ENCODE peak calls at places on chromosomes 2 and 18, in seven cellular contexts. One of them, this sample, is unnamed. For H3K9me3, the result is how much of the 10 kb centered on the place peaks cover.

GRCh38 chr2:65465857-65466256 is 33.5 kb upstream of the SPRED2 start:
- DNase-seq in endothelial cell of umbilical vein: no peak
- DNase-seq in upper lobe of left lung: no peak
- DNase-seq in CD8-positive, alpha-beta T cell: no peak
- DNase-seq in PC-9: no peak
- DNase-seq in A549: no peak
- DNase-seq in sigmoid colon: no peak
- DNase-seq in this sample: no peak

GRCh38 chr18:2406544-2406943 is 164.8 kb downstream of the METTL4 start:
- DNase-seq in endothelial cell of umbilical vein: no peak
- DNase-seq in upper lobe of left lung: no peak
- DNase-seq in CD8-positive, alpha-beta T cell: no peak
- DNase-seq in PC-9: no peak
- DNase-seq in A549: no peak
- DNase-seq in sigmoid colon: no peak
- DNase-seq in this sample: no peak

GRCh38 chr2:15748736-15749323 is 157.2 kb downstream of the DDX1 start:
- DNase-seq in endothelial cell of umbilical vein: no peak
- DNase-seq in upper lobe of left lung: no peak
- DNase-seq in CD8-positive, alpha-beta T cell: no peak
- DNase-seq in PC-9: no peak
- DNase-seq in A549: peak
- DNase-seq in sigmoid colon: no peak
- DNase-seq in this sample: no peak

GRCh38 chr2:10575566-10576300 is 114.0 kb downstream of the NOL10 start:
- DNase-seq in endothelial cell of umbilical vein: peak
- DNase-seq in upper lobe of left lung: no peak
- DNase-seq in CD8-positive, alpha-beta T cell: no peak
- DNase-seq in PC-9: peak
- DNase-seq in A549: peak
- DNase-seq in sigmoid colon: no peak
- DNase-seq in this sample: no peak

GRCh38 chr2:33484042-33484621 is 7.7 kb downstream of the RASGRP3 start:
- DNase-seq in endothelial cell of umbilical vein: no peak
- DNase-seq in upper lobe of left lung: no peak
- DNase-seq in CD8-positive, alpha-beta T cell: no peak
- DNase-seq in PC-9: no peak
- DNase-seq in A549: no peak
- DNase-seq in sigmoid colon: no peak
- DNase-seq in this sample: no peak

GRCh38 chr2:71561441-71562267 is 108.3 kb downstream of the DYSF start:
- DNase-seq in endothelial cell of umbilical vein: no peak
- DNase-seq in upper lobe of left lung: no peak
- DNase-seq in CD8-positive, alpha-beta T cell: no peak
- DNase-seq in PC-9: no peak
- DNase-seq in A549: no peak
- DNase-seq in sigmoid colon: no peak
- DNase-seq in this sample: peak

GRCh38 chr2:60447943-60448342 is 105.5 kb downstream of the BCL11A start:
- DNase-seq in endothelial cell of umbilical vein: no peak
- DNase-seq in upper lobe of left lung: no peak
- DNase-seq in CD8-positive, alpha-beta T cell: no peak
- DNase-seq in PC-9: no peak
- DNase-seq in A549: no peak
- DNase-seq in sigmoid colon: no peak
- DNase-seq in this sample: no peak

GRCh38 chr2:71609441-71609840 is 156.1 kb downstream of the DYSF start:
- DNase-seq in endothelial cell of umbilical vein: no peak
- DNase-seq in upper lobe of left lung: peak
- DNase-seq in CD8-positive, alpha-beta T cell: no peak
- DNase-seq in PC-9: peak
- DNase-seq in A549: no peak
- DNase-seq in sigmoid colon: peak
- DNase-seq in this sample: no peak

GRCh38 chr2:109365131-109365530 is 236.1 kb downstream of the SH3RF3 start:
- DNase-seq in endothelial cell of umbilical vein: no peak
- DNase-seq in upper lobe of left lung: no peak
- DNase-seq in CD8-positive, alpha-beta T cell: no peak
- DNase-seq in PC-9: no peak
- DNase-seq in A549: no peak
- DNase-seq in sigmoid colon: peak
- DNase-seq in this sample: no peak

DNA sequence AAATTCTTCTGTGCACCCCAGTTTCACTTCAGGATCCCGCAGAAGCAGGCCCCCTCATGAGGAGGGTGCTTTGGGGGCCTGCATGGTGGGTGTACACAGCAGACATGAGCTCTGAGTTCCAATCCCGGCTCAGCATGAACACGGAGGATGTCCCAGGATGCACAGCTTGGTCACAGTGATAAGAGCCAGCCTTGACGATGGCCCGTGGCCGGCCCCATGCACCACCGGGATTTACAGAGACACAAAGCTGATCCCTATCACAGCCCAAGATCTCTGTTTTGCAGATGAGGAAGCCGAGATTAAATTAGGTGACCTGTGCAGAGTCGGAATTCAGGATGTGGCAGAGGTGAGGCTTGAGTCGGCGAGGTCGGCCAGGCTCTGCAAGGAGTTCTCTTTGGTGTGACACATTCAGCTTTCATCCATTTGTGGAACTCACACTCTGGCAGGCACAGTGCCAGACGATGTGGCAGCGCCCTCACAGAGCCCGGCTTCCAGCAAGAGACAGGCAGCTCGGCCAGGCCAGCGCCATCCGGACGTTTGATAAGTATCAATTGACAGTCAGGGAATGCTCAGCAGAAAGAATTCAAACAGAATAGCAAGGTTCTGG is 456.3 kb upstream of the MYT1L start:
- DNase-seq in endothelial cell of umbilical vein: no peak
- DNase-seq in upper lobe of left lung: no peak
- DNase-seq in CD8-positive, alpha-beta T cell: no peak
- DNase-seq in PC-9: no peak
- DNase-seq in A549: no peak
- DNase-seq in sigmoid colon: no peak
- DNase-seq in this sample: no peak
- H3K9me3 ChIP-seq in endothelial cell of umbilical vein: under half
- H3K9me3 ChIP-seq in upper lobe of left lung: under half
- H3K9me3 ChIP-seq in CD8-positive, alpha-beta T cell: under half
- H3K9me3 ChIP-seq in PC-9: under half
- H3K9me3 ChIP-seq in A549: under half
- H3K9me3 ChIP-seq in sigmoid colon: under half
- H3K9me3 ChIP-seq in this sample: under half

GRCh38 chr2:89775885-89776284 is 1084.4 kb downstream of the RPIA start:
- DNase-seq in endothelial cell of umbilical vein: no peak
- DNase-seq in upper lobe of left lung: no peak
- DNase-seq in CD8-positive, alpha-beta T cell: no peak
- DNase-seq in PC-9: no peak
- DNase-seq in A549: no peak
- DNase-seq in sigmoid colon: no peak
- DNase-seq in this sample: no peak
- H3K9me3 ChIP-seq in endothelial cell of umbilical vein: under half
- H3K9me3 ChIP-seq in upper lobe of left lung: under half
- H3K9me3 ChIP-seq in CD8-positive, alpha-beta T cell: under half
- H3K9me3 ChIP-seq in PC-9: under half
- H3K9me3 ChIP-seq in A549: under half
- H3K9me3 ChIP-seq in sigmoid colon: under half
- H3K9me3 ChIP-seq in this sample: half or more

GRCh38 chr2:22481507-22482217 is 903.3 kb upstream of the KLHL29 start:
- DNase-seq in endothelial cell of umbilical vein: no peak
- DNase-seq in upper lobe of left lung: no peak
- DNase-seq in CD8-positive, alpha-beta T cell: no peak
- DNase-seq in PC-9: no peak
- DNase-seq in A549: no peak
- DNase-seq in sigmoid colon: no peak
- DNase-seq in this sample: peak
- H3K9me3 ChIP-seq in endothelial cell of umbilical vein: under half
- H3K9me3 ChIP-seq in upper lobe of left lung: under half
- H3K9me3 ChIP-seq in CD8-positive, alpha-beta T cell: under half
- H3K9me3 ChIP-seq in PC-9: under half
- H3K9me3 ChIP-seq in A549: under half
- H3K9me3 ChIP-seq in sigmoid colon: under half
- H3K9me3 ChIP-seq in this sample: under half

GRCh38 chr2:191264647-191265079 is 19.5 kb downstream of the MYO1B start:
- DNase-seq in endothelial cell of umbilical vein: no peak
- DNase-seq in upper lobe of left lung: no peak
- DNase-seq in CD8-positive, alpha-beta T cell: no peak
- DNase-seq in PC-9: no peak
- DNase-seq in A549: no peak
- DNase-seq in sigmoid colon: no peak
- DNase-seq in this sample: no peak

GRCh38 chr2:191265311-191266170 is 20.3 kb downstream of the MYO1B start:
- DNase-seq in endothelial cell of umbilical vein: no peak
- DNase-seq in upper lobe of left lung: no peak
- DNase-seq in CD8-positive, alpha-beta T cell: no peak
- DNase-seq in PC-9: no peak
- DNase-seq in A549: no peak
- DNase-seq in sigmoid colon: no peak
- DNase-seq in this sample: no peak

GRCh38 chr2:191262436-191262835 is 17.2 kb downstream of the MYO1B start:
- DNase-seq in endothelial cell of umbilical vein: no peak
- DNase-seq in upper lobe of left lung: no peak
- DNase-seq in CD8-positive, alpha-beta T cell: no peak
- DNase-seq in PC-9: no peak
- DNase-seq in A549: no peak
- DNase-seq in sigmoid colon: no peak
- DNase-seq in this sample: no peak

GRCh38 chr2:191266201-191266600 is 21.0 kb downstream of the MYO1B start:
- DNase-seq in endothelial cell of umbilical vein: no peak
- DNase-seq in upper lobe of left lung: no peak
- DNase-seq in CD8-positive, alpha-beta T cell: no peak
- DNase-seq in PC-9: no peak
- DNase-seq in A549: no peak
- DNase-seq in sigmoid colon: no peak
- DNase-seq in this sample: no peak

GRCh38 chr2:191263050-191263449 is 17.8 kb downstream of the MYO1B start:
- DNase-seq in endothelial cell of umbilical vein: no peak
- DNase-seq in upper lobe of left lung: no peak
- DNase-seq in CD8-positive, alpha-beta T cell: no peak
- DNase-seq in PC-9: no peak
- DNase-seq in A549: no peak
- DNase-seq in sigmoid colon: no peak
- DNase-seq in this sample: no peak
- H3K9me3 ChIP-seq in endothelial cell of umbilical vein: under half
- H3K9me3 ChIP-seq in upper lobe of left lung: under half
- H3K9me3 ChIP-seq in CD8-positive, alpha-beta T cell: under half
- H3K9me3 ChIP-seq in PC-9: under half
- H3K9me3 ChIP-seq in A549: under half
- H3K9me3 ChIP-seq in sigmoid colon: under half
- H3K9me3 ChIP-seq in this sample: under half

GRCh38 chr2:154623819-154624218 is 74.7 kb upstream of the KCNJ3 start:
- DNase-seq in endothelial cell of umbilical vein: peak
- DNase-seq in upper lobe of left lung: no peak
- DNase-seq in CD8-positive, alpha-beta T cell: no peak
- DNase-seq in PC-9: no peak
- DNase-seq in A549: peak
- DNase-seq in sigmoid colon: no peak
- DNase-seq in this sample: no peak
- H3K9me3 ChIP-seq in endothelial cell of umbilical vein: under half
- H3K9me3 ChIP-seq in upper lobe of left lung: under half
- H3K9me3 ChIP-seq in CD8-positive, alpha-beta T cell: under half
- H3K9me3 ChIP-seq in PC-9: under half
- H3K9me3 ChIP-seq in A549: under half
- H3K9me3 ChIP-seq in sigmoid colon: under half
- H3K9me3 ChIP-seq in this sample: under half

GRCh38 chr2:105896765-105897163 is 152.1 kb downstream of the NCK2 start:
- DNase-seq in endothelial cell of umbilical vein: no peak
- DNase-seq in upper lobe of left lung: no peak
- DNase-seq in CD8-positive, alpha-beta T cell: no peak
- DNase-seq in PC-9: no peak
- DNase-seq in A549: no peak
- DNase-seq in sigmoid colon: no peak
- DNase-seq in this sample: no peak

GRCh38 chr2:105890856-105891255 is 146.1 kb downstream of the NCK2 start:
- DNase-seq in endothelial cell of umbilical vein: no peak
- DNase-seq in upper lobe of left lung: no peak
- DNase-seq in CD8-positive, alpha-beta T cell: no peak
- DNase-seq in PC-9: no peak
- DNase-seq in A549: no peak
- DNase-seq in sigmoid colon: no peak
- DNase-seq in this sample: no peak

GRCh38 chr2:105894327-105894944 is 149.7 kb downstream of the NCK2 start:
- DNase-seq in endothelial cell of umbilical vein: no peak
- DNase-seq in upper lobe of left lung: no peak
- DNase-seq in CD8-positive, alpha-beta T cell: no peak
- DNase-seq in PC-9: no peak
- DNase-seq in A549: no peak
- DNase-seq in sigmoid colon: no peak
- DNase-seq in this sample: no peak

GRCh38 chr2:105893011-105893995 is 148.6 kb downstream of the NCK2 start:
- DNase-seq in endothelial cell of umbilical vein: no peak
- DNase-seq in upper lobe of left lung: no peak
- DNase-seq in CD8-positive, alpha-beta T cell: no peak
- DNase-seq in PC-9: no peak
- DNase-seq in A549: no peak
- DNase-seq in sigmoid colon: no peak
- DNase-seq in this sample: no peak

DNA sequence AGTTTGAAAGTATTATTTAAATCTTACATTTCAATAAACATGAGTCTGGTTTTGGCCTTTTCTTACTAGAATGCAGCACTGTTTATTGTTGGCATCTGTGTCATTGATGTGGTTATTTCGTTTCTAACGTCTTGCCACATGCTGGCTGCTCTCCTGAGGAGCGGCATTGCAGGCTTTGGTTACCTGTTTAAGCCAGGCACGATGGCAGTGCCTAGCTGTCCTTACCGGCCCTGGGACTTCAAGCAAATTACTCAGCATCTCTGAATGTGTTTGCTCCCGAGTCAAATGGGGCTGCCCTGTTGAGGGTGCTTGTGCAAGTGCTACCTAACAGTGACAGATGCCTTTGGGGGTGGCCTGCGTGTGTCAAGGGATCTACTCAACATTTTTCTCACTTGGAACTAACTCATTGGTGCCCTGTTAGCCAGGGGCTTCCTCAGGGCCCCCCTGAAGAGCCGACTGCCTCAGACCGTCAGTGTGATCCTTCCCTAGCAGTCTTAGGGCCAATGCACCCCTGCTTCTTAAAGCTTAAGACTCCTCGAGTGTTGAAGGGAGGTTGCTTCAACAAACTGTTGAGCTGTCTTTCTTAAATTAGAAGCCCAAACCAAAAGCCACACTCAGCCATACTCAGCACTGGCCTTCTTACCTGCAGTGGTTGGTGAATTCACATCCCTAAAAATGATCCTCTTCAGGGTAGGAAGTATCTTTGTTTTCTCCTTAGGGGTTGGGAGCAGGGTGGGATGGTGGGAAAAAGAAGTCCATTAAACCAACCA is 151.5 kb downstream of the NCK2 start:
- DNase-seq in endothelial cell of umbilical vein: no peak
- DNase-seq in upper lobe of left lung: no peak
- DNase-seq in CD8-positive, alpha-beta T cell: no peak
- DNase-seq in PC-9: no peak
- DNase-seq in A549: no peak
- DNase-seq in sigmoid colon: no peak
- DNase-seq in this sample: no peak
- H3K9me3 ChIP-seq in endothelial cell of umbilical vein: under half
- H3K9me3 ChIP-seq in upper lobe of left lung: under half
- H3K9me3 ChIP-seq in CD8-positive, alpha-beta T cell: under half
- H3K9me3 ChIP-seq in PC-9: under half
- H3K9me3 ChIP-seq in A549: under half
- H3K9me3 ChIP-seq in sigmoid colon: under half
- H3K9me3 ChIP-seq in this sample: under half